ENCODE peak calls at places on chromosomes 16 and 17, in five cellular contexts. Z is cardiac septum; D is left kidney; M is heart right ventricle; B is stimulated activated CD8-positive, alpha-beta memory T cell treated with anti-CD3 and anti-CD28 coated beads, Interleukin-4, amount 100 ng/mL, for 4 hours. E is an unnamed sample.

GRCh38 chr16:81606039-81606438 is 161.4 kb downstream of the CMIP start:
- DNase-seq in Z (no peak), D (no peak), M (no peak), B (no peak), E (no peak)

GRCh38 chr17:80498242-80498919 is 22.0 kb upstream of the NPTX1 start:
- DNase-seq in Z (no peak), D (peak), M (no peak), B (no peak), E (no peak)

GRCh38 chr17:34776454-34776853 is 184.8 kb downstream of the CCT6B start:
- DNase-seq in Z (no peak), D (no peak), M (no peak), B (no peak), E (no peak)

GRCh38 chr17:20156196-20157077 is 147.3 kb downstream of the SPECC1 start:
- DNase-seq in Z (no peak), D (no peak), M (peak), B (no peak), E (peak)

GRCh38 chr16:68000450-68000849 is 1.2 kb upstream of the DPEP2 start:
- DNase-seq in Z (no peak), D (no peak), M (no peak), B (no peak), E (no peak)

GRCh38 chr16:86086471-86086870 is 187.5 kb downstream of the IRF8 start:
- DNase-seq in Z (peak), D (no peak), M (no peak), B (no peak), E (no peak)

GRCh38 chr17:67980456-67980855 is 15.8 kb downstream of the C17orf58 start:
- DNase-seq in Z (no peak), D (no peak), M (no peak), B (no peak), E (no peak)

GRCh38 chr17:48615212-48615962 is at the start of gene HOXB8:
- DNase-seq in Z (no peak), D (peak), M (no peak), B (no peak), E (peak)

GRCh38 chr17:75181608-75182318 is 996 bp downstream of the SUMO2 start:
- DNase-seq in Z (no peak), D (peak), M (no peak), B (no peak), E (no peak)

GRCh38 chr17:44354582-44355309 is 8.9 kb downstream of the FAM171A2 start:
- DNase-seq in Z (no peak), D (peak), M (peak), B (peak), E (no peak)

GRCh38 chr17:83194761-83195329 is 115.4 kb downstream of the METRNL start:
- DNase-seq in Z (peak), D (no peak), M (peak), B (no peak), E (no peak)

GRCh38 chr17:40602445-40603443 is 37.5 kb upstream of the CCR7 start:
- DNase-seq in Z (no peak), D (no peak), M (no peak), B (no peak), E (no peak)

GRCh38 chr16:57799619-57800212 is 2.6 kb downstream of the KIFC3 start:
- DNase-seq in Z (no peak), D (no peak), M (no peak), B (no peak), E (no peak)

GRCh38 chr16:82630688-82631087 is 3.9 kb downstream of the CDH13 start:
- DNase-seq in Z (no peak), D (peak), M (no peak), B (no peak), E (no peak)

GRCh38 chr16:81778861-81779539 is at the start of gene PLCG2:
- DNase-seq in Z (peak), D (peak), M (peak), B (peak), E (peak)

GRCh38 chr17:78168906-78169793 is 769 bp downstream of the SYNGR2 start:
- DNase-seq in Z (no peak), D (peak), M (peak), B (peak), E (peak)

GRCh38 chr17:10156579-10157488 is 41.6 kb downstream of the GAS7 start:
- DNase-seq in Z (peak), D (peak), M (peak), B (no peak), E (no peak)

GRCh38 chr17:57142925-57143324 is 57.9 kb downstream of the AKAP1 start:
- DNase-seq in Z (no peak), D (no peak), M (no peak), B (no peak), E (no peak)